ENCODE peak calls at places on chromosomes 13 and 19, in five cellular contexts. I is heart left ventricle, M is tibial artery, B is thyroid gland, W is GM13977. O is an unnamed sample.

GRCh38 chr19:50203281-50204080 is at the start of gene MYH14:
- DNase-seq in B (peak; percentile 98), I (peak; percentile 94), M (no peak), W (peak; percentile 65), O (no peak)

GRCh38 chr13:25171517-25172302 is at the start of gene AMER2:
- DNase-seq in I (no peak), M (no peak), B (peak; percentile 31), W (peak; percentile 54), O (peak; percentile 46)

GRCh38 chr13:53254495-53254894 is 225.9 kb downstream of the OLFM4 start:
- DNase-seq in I (no peak), W (no peak), B (peak; percentile 5), M (no peak), O (no peak)

GRCh38 chr13:49995535-49996165 is 1.2 kb upstream of the TRIM13 start:
- DNase-seq in M (no peak), B (no peak), I (no peak), W (peak; percentile 34), O (no peak)

GRCh38 chr13:97239306-97239705 is 17.2 kb downstream of the MBNL2 start:
- DNase-seq in W (no peak), I (no peak), M (no peak), B (no peak), O (no peak)

GRCh38 chr13:90197722-90198121 is 1149.8 kb upstream of the MIR17HG start:
- DNase-seq in I (no peak), W (no peak), B (no peak), M (no peak), O (no peak)

GRCh38 chr13:30464496-30465351 is 1.0 kb downstream of the HMGB1 start:
- DNase-seq in M (peak; percentile 84), B (peak; percentile 79), I (peak; percentile 78), W (peak; percentile 78), O (peak; percentile 72)

GRCh38 chr19:8352134-8352827 is 9.2 kb upstream of the KANK3 start:
- DNase-seq in M (no peak), W (no peak), B (peak; percentile 64), I (no peak), O (no peak)

GRCh38 chr13:40069173-40070044 is 413.9 kb downstream of the COG6 start:
- DNase-seq in W (peak; percentile 45), M (peak; percentile 85), I (peak; percentile 79), B (peak; percentile 75), O (peak; percentile 59)

GRCh38 chr19:32287086-32287485 is 58.3 kb upstream of the ZNF507 start:
- DNase-seq in I (no peak), M (no peak), W (no peak), B (no peak), O (no peak)

GRCh38 chr13:34571716-34572115 is 370.4 kb upstream of the NBEA start:
- DNase-seq in B (no peak), W (no peak), M (no peak), I (no peak), O (no peak)

GRCh38 chr13:79060216-79060615 is 345.8 kb downstream of the RBM26 start:
- DNase-seq in M (no peak), W (no peak), I (no peak), B (no peak), O (no peak)

GRCh38 chr13:79056706-79057105 is 349.3 kb downstream of the RBM26 start:
- DNase-seq in I (no peak), M (no peak), B (no peak), W (no peak), O (no peak)

GRCh38 chr13:79062291-79062690 is 343.8 kb downstream of the RBM26 start:
- DNase-seq in M (no peak), W (no peak), B (no peak), I (no peak), O (no peak)
- TF ChIP-seq CTCF in M (no peak), W (no peak), B (no peak), I (no peak), O (no peak)

DNA sequence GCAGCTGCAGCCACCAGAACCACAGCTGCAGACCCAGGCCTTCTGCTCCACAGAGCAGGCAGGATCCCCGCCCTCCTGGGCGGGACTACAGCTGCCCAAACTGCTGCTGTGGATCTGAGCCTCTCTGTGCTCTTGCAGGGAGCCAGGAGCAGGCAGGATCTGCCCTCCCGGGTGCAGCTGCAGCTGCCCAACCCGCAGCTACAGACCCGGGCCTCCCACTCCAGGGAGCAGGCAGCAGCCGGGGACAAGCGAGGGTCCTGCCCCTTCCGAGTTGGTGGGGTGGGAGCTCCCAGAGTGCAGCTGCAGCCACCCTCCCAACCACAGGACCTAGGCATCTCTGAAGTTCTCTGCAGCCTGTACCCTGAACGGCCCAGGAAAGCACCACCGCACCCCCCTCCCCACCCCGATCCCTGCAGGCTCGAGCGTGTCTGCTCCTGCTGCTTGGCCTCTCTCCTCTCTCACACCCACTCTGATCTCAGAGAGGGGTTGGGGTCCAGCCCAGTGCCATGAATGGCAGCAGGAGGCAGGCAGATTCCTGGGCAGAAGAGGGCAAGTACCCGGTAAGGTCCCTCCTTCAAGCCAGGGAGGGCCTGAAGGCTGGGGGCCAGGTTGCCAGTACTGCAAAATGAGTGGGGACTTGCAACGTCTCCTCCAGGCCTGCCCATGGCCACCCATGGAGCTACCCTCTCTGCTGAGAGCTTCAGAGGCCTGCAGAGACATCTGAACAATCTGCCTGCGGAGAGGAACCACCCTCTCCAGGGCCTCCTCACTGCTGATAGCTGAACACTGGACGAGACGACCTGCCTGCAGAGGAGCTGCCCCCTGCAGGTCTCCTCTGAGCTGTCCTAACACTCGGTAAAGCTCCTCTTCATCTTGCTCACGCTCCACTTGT is 16.4 kb upstream of the EMP3 start:
- DNase-seq in I (no peak), M (no peak), W (no peak), B (peak; percentile 54), O (no peak)
- TF ChIP-seq CTCF in I (no peak), M (no peak), W (peak; percentile 42), B (peak; percentile 29), O (peak; percentile 10)

GRCh38 chr13:47794963-47795362 is 206.1 kb downstream of the SUCLA2 start:
- DNase-seq in W (no peak), I (no peak), B (no peak), M (no peak), O (no peak)
- TF ChIP-seq CTCF in W (peak; percentile 38), I (no peak), B (peak; percentile 22), M (no peak), O (no peak)

GRCh38 chr13:66543780-66544179 is 686.4 kb downstream of the PCDH9 start:
- DNase-seq in B (no peak), I (no peak), M (no peak), W (no peak), O (peak; percentile 1)
- TF ChIP-seq CTCF in B (no peak), I (no peak), M (no peak), W (peak; percentile 20), O (no peak)